ENCODE peak calls at places on chromosomes 13 and 19, in four cellular contexts. One of them, this sample, is unnamed. For H3K36me3, the result is how much of the 10 kb centered on the place peaks cover.

GRCh38 chr19:51396175-51396574 is 5.8 kb upstream of the C19orf84 start:
- DNase-seq in iPS DF 6.9: no peak
- DNase-seq in BE2C: no peak
- DNase-seq in thyroid gland: no peak
- DNase-seq in this sample: no peak

GRCh38 chr13:49330546-49330864 is 82.8 kb downstream of the CDADC1 start:
- DNase-seq in iPS DF 6.9: no peak
- DNase-seq in BE2C: no peak
- DNase-seq in thyroid gland: no peak
- DNase-seq in this sample: no peak

GRCh38 chr13:109204252-109204651 is 574.8 kb downstream of the MYO16 start:
- DNase-seq in BE2C: no peak
- DNase-seq in thyroid gland: no peak
- DNase-seq in iPS DF 6.9: no peak
- DNase-seq in this sample: no peak

GRCh38 chr19:52191951-52192350 is 2.1 kb downstream of the PPP2R1A start:
- DNase-seq in iPS DF 6.9: no peak
- DNase-seq in BE2C: no peak
- DNase-seq in thyroid gland: no peak
- DNase-seq in this sample: no peak

GRCh38 chr13:85806553-85807175 is 7.4 kb upstream of the SLITRK6 start:
- DNase-seq in thyroid gland: no peak
- DNase-seq in iPS DF 6.9: peak
- DNase-seq in BE2C: no peak
- DNase-seq in this sample: peak

GRCh38 chr13:51707468-51707867 is 96.5 kb downstream of the DHRS12 start:
- DNase-seq in BE2C: no peak
- DNase-seq in iPS DF 6.9: no peak
- DNase-seq in thyroid gland: no peak
- DNase-seq in this sample: no peak

GRCh38 chr19:51986309-51987291 is at the start of gene ZNF350:
- DNase-seq in thyroid gland: peak
- DNase-seq in iPS DF 6.9: peak
- DNase-seq in BE2C: peak
- DNase-seq in this sample: peak

GRCh38 chr13:103187621-103188020 is 121.4 kb upstream of the SLC10A2 start:
- DNase-seq in iPS DF 6.9: no peak
- DNase-seq in BE2C: peak
- DNase-seq in thyroid gland: peak
- DNase-seq in this sample: no peak

GRCh38 chr13:24165746-24166145 is 5.2 kb downstream of the SPATA13 start:
- DNase-seq in thyroid gland: no peak
- DNase-seq in BE2C: no peak
- DNase-seq in iPS DF 6.9: no peak
- DNase-seq in this sample: no peak

GRCh38 chr13:24306632-24307031 is 2.7 kb upstream of the C1QTNF9 start:
- DNase-seq in iPS DF 6.9: no peak
- DNase-seq in BE2C: no peak
- DNase-seq in thyroid gland: no peak
- DNase-seq in this sample: peak

GRCh38 chr13:27004866-27005265 is 166.7 kb downstream of the USP12 start:
- DNase-seq in iPS DF 6.9: no peak
- DNase-seq in thyroid gland: no peak
- DNase-seq in BE2C: no peak
- DNase-seq in this sample: no peak

GRCh38 chr19:49515767-49516166 is 3.3 kb downstream of the FCGRT start:
- DNase-seq in iPS DF 6.9: no peak
- DNase-seq in thyroid gland: no peak
- DNase-seq in BE2C: no peak
- DNase-seq in this sample: no peak

GRCh38 chr19:10321417-10321797 is 5.6 kb upstream of the FDX2 start:
- DNase-seq in iPS DF 6.9: no peak
- DNase-seq in BE2C: no peak
- DNase-seq in thyroid gland: no peak
- DNase-seq in this sample: no peak

GRCh38 chr13:112510002-112510780 is 77.8 kb downstream of the TUBGCP3 start:
- DNase-seq in thyroid gland: peak
- DNase-seq in BE2C: peak
- DNase-seq in iPS DF 6.9: peak
- DNase-seq in this sample: peak

GRCh38 chr13:59354665-59355064 is 809.1 kb downstream of the DIAPH3 start:
- DNase-seq in thyroid gland: no peak
- DNase-seq in BE2C: no peak
- DNase-seq in iPS DF 6.9: no peak
- DNase-seq in this sample: no peak

GRCh38 chr13:43846496-43846895 is 33.0 kb downstream of the CCDC122 start:
- DNase-seq in iPS DF 6.9: no peak
- DNase-seq in BE2C: no peak
- DNase-seq in thyroid gland: no peak
- DNase-seq in this sample: no peak

GRCh38 chr19:33054623-33055022 is 10.1 kb downstream of the RHPN2 start:
- DNase-seq in thyroid gland: no peak
- DNase-seq in iPS DF 6.9: no peak
- DNase-seq in BE2C: no peak
- DNase-seq in this sample: peak

GRCh38 chr13:97766749-97767148 is 186.7 kb upstream of the IPO5 start:
- DNase-seq in thyroid gland: no peak
- DNase-seq in iPS DF 6.9: no peak
- DNase-seq in BE2C: no peak
- DNase-seq in this sample: no peak

GRCh38 chr13:97762141-97762540 is 191.3 kb upstream of the IPO5 start:
- DNase-seq in BE2C: no peak
- DNase-seq in thyroid gland: no peak
- DNase-seq in iPS DF 6.9: no peak
- DNase-seq in this sample: no peak

GRCh38 chr13:97768134-97768533 is 185.3 kb upstream of the IPO5 start:
- DNase-seq in iPS DF 6.9: no peak
- DNase-seq in BE2C: no peak
- DNase-seq in thyroid gland: no peak
- DNase-seq in this sample: peak
- H3K36me3 ChIP-seq in iPS DF 6.9: under half
- H3K36me3 ChIP-seq in BE2C: under half
- H3K36me3 ChIP-seq in thyroid gland: under half
- H3K36me3 ChIP-seq in this sample: under half

GRCh38 chr19:39147480-39147879 is 21.9 kb downstream of the PAK4 start:
- DNase-seq in iPS DF 6.9: no peak
- DNase-seq in thyroid gland: no peak
- DNase-seq in BE2C: no peak
- DNase-seq in this sample: no peak
- H3K36me3 ChIP-seq in iPS DF 6.9: under half
- H3K36me3 ChIP-seq in thyroid gland: under half
- H3K36me3 ChIP-seq in BE2C: under half
- H3K36me3 ChIP-seq in this sample: under half

GRCh38 chr13:91359566-91359965 is 12.1 kb downstream of the MIR17HG start:
- DNase-seq in iPS DF 6.9: no peak
- DNase-seq in thyroid gland: no peak
- DNase-seq in BE2C: no peak
- DNase-seq in this sample: no peak

GRCh38 chr13:91357613-91358383 is 10.3 kb downstream of the MIR17HG start:
- DNase-seq in BE2C: no peak
- DNase-seq in iPS DF 6.9: no peak
- DNase-seq in thyroid gland: no peak
- DNase-seq in this sample: no peak

GRCh38 chr13:91356919-91357612 is 9.6 kb downstream of the MIR17HG start:
- DNase-seq in iPS DF 6.9: no peak
- DNase-seq in BE2C: no peak
- DNase-seq in thyroid gland: no peak
- DNase-seq in this sample: no peak

GRCh38 chr13:91359071-91359470 is 11.6 kb downstream of the MIR17HG start:
- DNase-seq in BE2C: no peak
- DNase-seq in thyroid gland: no peak
- DNase-seq in iPS DF 6.9: no peak
- DNase-seq in this sample: no peak

DNA sequence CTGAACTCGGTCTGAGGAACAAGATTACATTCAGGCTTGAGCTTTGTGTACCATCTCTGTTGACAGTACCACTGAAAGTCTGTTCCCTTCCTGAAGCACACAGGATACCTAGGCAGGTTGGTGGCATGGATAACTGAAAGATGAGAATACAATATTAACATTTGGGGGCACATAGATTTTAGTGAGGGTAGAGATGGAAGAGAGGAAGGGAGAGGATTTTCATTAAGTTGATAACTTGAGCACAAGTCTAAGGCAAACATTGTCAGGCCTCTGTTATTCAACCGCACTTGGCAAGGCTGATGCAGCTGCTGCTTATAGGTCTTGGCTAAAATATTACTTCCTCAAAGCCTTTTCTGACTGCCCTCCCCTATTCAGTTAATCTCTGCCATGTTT is 10.9 kb downstream of the MIR17HG start:
- DNase-seq in BE2C: no peak
- DNase-seq in thyroid gland: no peak
- DNase-seq in iPS DF 6.9: no peak
- DNase-seq in this sample: no peak
- H3K36me3 ChIP-seq in BE2C: under half
- H3K36me3 ChIP-seq in thyroid gland: under half
- H3K36me3 ChIP-seq in iPS DF 6.9: under half
- H3K36me3 ChIP-seq in this sample: under half

GRCh38 chr19:55090564-55090963 is 14.9 kb downstream of the EPS8L1 start:
- DNase-seq in iPS DF 6.9: no peak
- DNase-seq in thyroid gland: no peak
- DNase-seq in BE2C: no peak
- DNase-seq in this sample: no peak

GRCh38 chr19:55091126-55091910 is 15.6 kb downstream of the EPS8L1 start:
- DNase-seq in thyroid gland: no peak
- DNase-seq in iPS DF 6.9: no peak
- DNase-seq in BE2C: no peak
- DNase-seq in this sample: no peak

GRCh38 chr19:55094456-55095259 is 19.0 kb downstream of the EPS8L1 start:
- DNase-seq in BE2C: no peak
- DNase-seq in thyroid gland: no peak
- DNase-seq in iPS DF 6.9: no peak
- DNase-seq in this sample: no peak

GRCh38 chr19:55091955-55092354 is 16.3 kb downstream of the EPS8L1 start:
- DNase-seq in BE2C: peak
- DNase-seq in iPS DF 6.9: no peak
- DNase-seq in thyroid gland: no peak
- DNase-seq in this sample: no peak

GRCh38 chr19:55092423-55093318 is 17.0 kb downstream of the EPS8L1 start:
- DNase-seq in BE2C: no peak
- DNase-seq in iPS DF 6.9: no peak
- DNase-seq in thyroid gland: no peak
- DNase-seq in this sample: no peak
- H3K36me3 ChIP-seq in BE2C: under half
- H3K36me3 ChIP-seq in iPS DF 6.9: under half
- H3K36me3 ChIP-seq in thyroid gland: under half
- H3K36me3 ChIP-seq in this sample: under half

GRCh38 chr19:41421973-41422372 is 5.2 kb downstream of the B3GNT8 start:
- DNase-seq in thyroid gland: no peak
- DNase-seq in BE2C: no peak
- DNase-seq in iPS DF 6.9: no peak
- DNase-seq in this sample: no peak

GRCh38 chr19:41422456-41422855 is 4.7 kb downstream of the B3GNT8 start:
- DNase-seq in thyroid gland: no peak
- DNase-seq in iPS DF 6.9: no peak
- DNase-seq in BE2C: no peak
- DNase-seq in this sample: no peak

GRCh38 chr19:41422955-41423354 is 4.2 kb downstream of the B3GNT8 start:
- DNase-seq in BE2C: no peak
- DNase-seq in iPS DF 6.9: no peak
- DNase-seq in thyroid gland: no peak
- DNase-seq in this sample: no peak

GRCh38 chr19:41421314-41421713 is 5.9 kb downstream of the B3GNT8 start:
- DNase-seq in thyroid gland: no peak
- DNase-seq in BE2C: no peak
- DNase-seq in iPS DF 6.9: no peak
- DNase-seq in this sample: no peak

DNA sequence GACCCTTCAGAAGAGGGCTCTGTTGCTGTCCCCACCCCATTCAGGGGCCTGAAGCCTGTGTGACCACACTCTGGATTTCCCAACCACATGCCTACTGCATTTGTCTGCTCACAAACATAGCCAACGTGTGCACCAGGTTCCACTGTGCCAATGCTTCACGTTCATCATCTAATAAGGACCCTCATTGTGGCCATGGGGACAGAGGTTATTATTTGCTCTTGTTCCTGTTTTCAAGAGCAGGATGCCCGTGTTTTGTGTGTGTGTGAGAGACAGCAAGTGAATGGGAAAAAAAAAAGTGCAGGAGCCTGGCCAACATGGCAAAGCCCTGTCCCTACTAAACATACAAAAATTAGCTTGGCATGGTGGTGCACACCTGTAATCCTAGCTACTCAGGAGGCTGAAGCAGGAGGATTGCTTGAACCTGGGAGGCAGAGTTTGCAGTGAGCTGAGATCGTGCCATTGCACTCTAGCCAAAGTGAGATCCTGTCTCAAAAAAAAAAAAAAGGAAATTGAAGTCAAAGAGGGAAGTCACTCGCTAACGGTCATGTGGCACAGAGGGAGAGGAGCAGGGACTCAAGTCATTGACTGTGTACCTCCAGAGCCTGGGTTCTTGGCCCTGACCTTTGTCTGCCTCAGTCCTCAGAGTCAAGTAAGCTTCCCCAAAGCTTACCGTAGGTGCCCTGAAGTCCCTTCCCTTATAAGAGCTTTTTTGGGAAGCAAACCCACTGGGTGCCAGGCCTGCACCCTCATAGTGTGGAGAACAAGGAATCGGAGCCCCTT is 6.9 kb downstream of the B3GNT8 start:
- DNase-seq in iPS DF 6.9: no peak
- DNase-seq in thyroid gland: no peak
- DNase-seq in BE2C: no peak
- DNase-seq in this sample: no peak
- H3K36me3 ChIP-seq in iPS DF 6.9: under half
- H3K36me3 ChIP-seq in thyroid gland: under half
- H3K36me3 ChIP-seq in BE2C: under half
- H3K36me3 ChIP-seq in this sample: under half

GRCh38 chr19:56577719-56578602 is 10.7 kb downstream of the ZNF470 start:
- DNase-seq in thyroid gland: no peak
- DNase-seq in iPS DF 6.9: no peak
- DNase-seq in BE2C: no peak
- DNase-seq in this sample: no peak

GRCh38 chr19:56573914-56574313 is 6.6 kb downstream of the ZNF470 start:
- DNase-seq in BE2C: no peak
- DNase-seq in iPS DF 6.9: no peak
- DNase-seq in thyroid gland: no peak
- DNase-seq in this sample: no peak
- H3K36me3 ChIP-seq in BE2C: under half
- H3K36me3 ChIP-seq in iPS DF 6.9: under half
- H3K36me3 ChIP-seq in thyroid gland: half or more
- H3K36me3 ChIP-seq in this sample: under half

GRCh38 chr13:111262281-111262680 is 58.2 kb upstream of the TEX29 start:
- DNase-seq in iPS DF 6.9: no peak
- DNase-seq in BE2C: no peak
- DNase-seq in thyroid gland: no peak
- DNase-seq in this sample: no peak
- H3K36me3 ChIP-seq in iPS DF 6.9: under half
- H3K36me3 ChIP-seq in BE2C: under half
- H3K36me3 ChIP-seq in thyroid gland: under half
- H3K36me3 ChIP-seq in this sample: under half

GRCh38 chr13:95716231-95716630 is 39.3 kb downstream of the DNAJC3 start:
- DNase-seq in iPS DF 6.9: no peak
- DNase-seq in thyroid gland: no peak
- DNase-seq in BE2C: no peak
- DNase-seq in this sample: no peak
- H3K36me3 ChIP-seq in iPS DF 6.9: under half
- H3K36me3 ChIP-seq in thyroid gland: under half
- H3K36me3 ChIP-seq in BE2C: under half
- H3K36me3 ChIP-seq in this sample: under half

GRCh38 chr19:1072371-1073015 is 5.5 kb downstream of the ARHGAP45 start:
- DNase-seq in iPS DF 6.9: no peak
- DNase-seq in thyroid gland: no peak
- DNase-seq in BE2C: no peak
- DNase-seq in this sample: no peak
- H3K36me3 ChIP-seq in iPS DF 6.9: under half
- H3K36me3 ChIP-seq in thyroid gland: under half
- H3K36me3 ChIP-seq in BE2C: under half
- H3K36me3 ChIP-seq in this sample: under half

GRCh38 chr19:35253316-35254286 is 4.8 kb downstream of the LSR start:
- DNase-seq in BE2C: no peak
- DNase-seq in iPS DF 6.9: no peak
- DNase-seq in thyroid gland: no peak
- DNase-seq in this sample: no peak
- H3K36me3 ChIP-seq in BE2C: under half
- H3K36me3 ChIP-seq in iPS DF 6.9: under half
- H3K36me3 ChIP-seq in thyroid gland: under half
- H3K36me3 ChIP-seq in this sample: under half